ENCODE peak calls at places on chromosomes 5 and 9, in six cellular contexts. Q is astrocyte of the spinal cord, E is sigmoid colon, I is BJ, H is endodermal cell, X is astrocyte. A is an unnamed sample.

GRCh38 chr9:81622471-81623245 is 66.7 kb downstream of the TLE1 start:
- DNase-seq in Q (no peak), E (no peak), I (no peak), H (no peak), X (no peak), A (no peak)

GRCh38 chr5:137657073-137657472 is 78.8 kb downstream of the KLHL3 start:
- DNase-seq in Q (no peak), E (no peak), I (no peak), H (no peak), X (no peak), A (no peak)

GRCh38 chr5:37576496-37576895 is 197.4 kb downstream of the WDR70 start:
- DNase-seq in Q (no peak), E (no peak), I (no peak), H (no peak), X (no peak), A (no peak)

GRCh38 chr5:75002271-75002670 is 50.1 kb downstream of the GCNT4 start:
- DNase-seq in Q (no peak), E (no peak), I (no peak), H (no peak), X (no peak), A (no peak)

GRCh38 chr9:109925810-109926209 is 145.8 kb downstream of the PALM2AKAP2 start:
- DNase-seq in Q (no peak), E (no peak), I (no peak), H (no peak), X (no peak), A (no peak)

GRCh38 chr5:33631786-33632185 is 191.0 kb downstream of the TARS1 start:
- DNase-seq in Q (peak; percentile 53), E (no peak), I (no peak), H (no peak), X (peak; percentile 51), A (peak; percentile 25)

GRCh38 chr5:78287833-78288232 is 6.7 kb downstream of the AP3B1 start:
- DNase-seq in Q (peak; percentile 70), E (no peak), I (peak; percentile 38), H (no peak), X (peak; percentile 80), A (peak; percentile 61)

GRCh38 chr5:111704452-111705085 is 52.4 kb downstream of the NREP start:
- DNase-seq in Q (no peak), E (no peak), I (no peak), H (no peak), X (no peak), A (no peak)

GRCh38 chr9:98998441-98999151 is 54.9 kb downstream of the COL15A1 start:
- DNase-seq in Q (peak; percentile 72), E (peak; percentile 93), I (no peak), H (peak; percentile 96), X (peak; percentile 21), A (peak; percentile 75)
- TF ChIP-seq CTCF in Q (peak; percentile 90), E (peak; percentile 96), I (peak; percentile 93), H (peak; percentile 96), X (peak; percentile 79), A (peak; percentile 95)

DNA sequence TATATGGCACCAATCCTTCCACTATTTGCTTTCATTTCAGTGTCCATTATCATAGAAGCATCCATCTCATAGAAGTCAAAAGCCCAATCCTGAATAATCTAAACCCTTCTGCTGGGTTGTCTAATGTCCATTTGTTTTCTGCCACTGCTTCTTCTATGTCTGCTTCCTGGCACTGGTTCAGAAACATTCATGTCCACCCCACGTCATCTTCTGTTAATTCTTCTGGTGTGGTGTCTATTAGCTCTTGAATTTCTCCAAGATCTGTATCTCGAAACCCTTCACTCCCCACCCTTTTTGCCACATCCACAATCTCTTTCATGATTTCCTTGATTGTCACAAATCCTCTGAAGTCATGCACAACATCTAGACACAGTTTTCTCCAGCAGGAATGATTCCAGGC is 23.2 kb upstream of the GOLGA1 start:
- DNase-seq in Q (no peak), E (no peak), I (no peak), H (no peak), X (no peak), A (peak; percentile 6)
- H3K4me3 ChIP-seq in Q (no peak overlapping the region), E (no peak overlapping the region), I (no peak overlapping the region), H (no peak overlapping the region), X (no peak overlapping the region), A (no peak overlapping the region)

DNA sequence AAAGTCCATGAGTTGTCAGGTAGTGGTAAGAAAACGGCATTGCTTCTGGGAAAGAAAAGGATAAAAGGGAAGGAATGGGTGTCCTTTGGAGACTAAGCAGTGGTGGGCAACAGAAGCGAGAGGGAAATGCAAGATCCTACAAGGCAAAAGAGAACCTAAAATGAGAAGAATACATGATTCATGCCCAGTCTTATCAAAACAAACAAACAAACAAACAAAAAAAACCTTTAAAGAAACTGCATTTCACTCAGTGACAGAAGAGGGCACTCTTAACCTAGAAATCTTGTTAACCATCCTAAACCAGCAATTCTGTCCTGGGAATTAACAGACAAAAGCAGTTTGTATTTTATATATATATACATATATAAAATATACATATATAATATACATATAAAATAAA is 88.5 kb downstream of the SUSD1 start:
- DNase-seq in Q (peak; percentile 40), E (no peak), I (no peak), H (no peak), X (no peak), A (peak; percentile 60)
- TF ChIP-seq CTCF in Q (peak; percentile 61), E (peak; percentile 23), I (peak; percentile 52), H (peak; percentile 82), X (peak; percentile 46), A (peak; percentile 58)

DNA sequence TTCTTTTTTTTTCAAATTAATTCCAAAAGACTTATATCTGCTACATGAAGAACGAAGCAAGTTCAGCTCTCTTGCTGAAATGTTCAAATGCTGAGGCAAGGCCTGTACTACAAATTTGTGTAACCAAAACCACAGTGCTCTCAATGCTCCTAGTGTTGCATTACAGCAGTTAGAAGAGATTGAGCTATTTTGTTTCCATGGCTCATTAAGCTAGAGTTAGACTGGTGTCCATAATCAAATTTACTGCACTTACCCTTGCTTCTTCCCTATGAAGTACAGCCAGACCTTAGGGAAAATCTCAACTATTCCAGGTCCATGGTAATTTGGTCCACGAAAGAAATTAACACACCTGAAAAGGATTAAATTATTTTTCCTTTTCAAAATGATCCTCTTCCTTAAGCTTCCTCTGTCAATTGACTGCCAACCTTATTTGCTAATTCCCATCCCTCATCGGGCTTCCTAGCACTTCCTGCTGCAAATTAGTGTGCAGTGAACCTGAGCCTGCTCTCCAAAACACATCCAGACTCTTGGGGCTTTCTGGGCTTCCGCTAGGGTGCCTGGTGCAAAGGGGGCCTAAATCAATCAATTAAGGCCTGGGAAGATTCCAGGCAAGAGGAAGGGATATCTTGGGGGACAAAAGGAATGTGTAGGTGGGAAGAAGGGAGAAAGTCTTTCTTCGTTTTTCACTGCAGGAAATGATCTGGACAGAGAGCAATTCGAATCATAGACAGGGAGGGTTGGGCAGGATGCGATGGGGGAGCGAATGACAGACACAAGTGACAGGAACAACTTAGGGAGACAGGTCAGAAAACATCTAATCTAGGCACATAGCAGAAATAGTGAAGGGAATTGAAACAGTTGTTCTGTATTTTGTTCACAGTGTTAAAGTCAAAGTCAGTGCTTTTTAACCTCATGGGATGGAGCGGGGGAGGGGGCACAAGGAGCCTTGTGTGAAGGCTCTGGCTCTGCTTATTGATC is 542.4 kb downstream of the RAB3C start:
- DNase-seq in Q (peak; percentile 37), E (no peak), I (no peak), H (peak; percentile 57), X (no peak), A (peak; percentile 23)
- H3K4me3 ChIP-seq in Q (no peak overlapping the region), E (no peak overlapping the region), I (no peak overlapping the region), H (no peak overlapping the region), X (no peak overlapping the region), A (no peak overlapping the region)

GRCh38 chr9:133939386-133939785 is 52.7 kb downstream of the VAV2 start:
- DNase-seq in Q (no peak), E (no peak), I (no peak), H (no peak), X (no peak), A (no peak)
- TF ChIP-seq CTCF in Q (no peak), E (no peak), I (no peak), H (no peak), X (no peak), A (no peak)

DNA sequence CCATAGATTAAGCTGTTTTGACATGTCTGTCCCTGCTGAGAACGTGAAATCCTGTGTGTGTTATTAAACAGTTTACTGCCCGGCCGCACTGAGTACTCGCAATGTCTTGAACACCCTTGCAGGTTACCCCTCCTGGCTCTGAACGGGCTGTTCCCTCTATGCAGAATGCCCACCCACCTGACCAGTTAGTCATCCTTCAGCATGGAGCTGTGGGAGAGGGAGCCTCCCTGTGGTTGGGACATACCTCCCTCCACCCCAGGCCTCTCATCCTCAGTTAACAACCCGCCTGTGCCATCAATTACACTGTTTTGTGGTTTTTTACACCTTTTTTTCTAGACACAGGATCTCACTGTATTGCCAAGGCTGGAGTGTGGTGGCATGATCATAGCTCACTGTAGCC is 26.0 kb downstream of the TJP2 start:
- DNase-seq in Q (peak; percentile 41), E (no peak), I (no peak), H (peak; percentile 71), X (peak; percentile 71), A (peak; percentile 73)
- H3K4me3 ChIP-seq in Q (no peak overlapping the region), E (no peak overlapping the region), I (no peak overlapping the region), H (no peak overlapping the region), X (no peak overlapping the region), A (no peak overlapping the region)

A was measured in fibroblast of villous mesenchyme.